ENCODE peak calls at places on chromosomes 13 and 19, in nine cellular contexts. One of them, this sample, is unnamed.

GRCh38 chr19:10574462-10574861 is 5.7 kb upstream of the CDKN2D start:
- DNase-seq in non-pigmented ciliary epithelial cell: no peak
- DNase-seq in stimulated activated effector memory CD8-positive, alpha-beta T cell treated with anti-CD3 and anti-CD28 coated beads, Interleukin-12 subunit alpha, Interleukin-12 subunit beta, amount 100 ng/mL, for 72 hours: no peak
- DNase-seq in fibroblast of villous mesenchyme: no peak
- DNase-seq in cortex of kidney: no peak
- DNase-seq in AG08396: no peak
- DNase-seq in foreskin fibroblast: no peak
- DNase-seq in T47D: no peak
- DNase-seq in T-helper 2 cell: no peak
- DNase-seq in this sample: no peak

GRCh38 chr19:32829345-32829896 is 40.1 kb downstream of the SLC7A9 start:
- DNase-seq in T47D: no peak
- DNase-seq in AG08396: no peak
- DNase-seq in non-pigmented ciliary epithelial cell: no peak
- DNase-seq in fibroblast of villous mesenchyme: no peak
- DNase-seq in foreskin fibroblast: no peak
- DNase-seq in stimulated activated effector memory CD8-positive, alpha-beta T cell treated with anti-CD3 and anti-CD28 coated beads, Interleukin-12 subunit alpha, Interleukin-12 subunit beta, amount 100 ng/mL, for 72 hours: no peak
- DNase-seq in T-helper 2 cell: no peak
- DNase-seq in cortex of kidney: no peak
- DNase-seq in this sample: no peak

GRCh38 chr13:99974939-99975561 is 3.5 kb upstream of the ZIC5 start:
- DNase-seq in AG08396: no peak
- DNase-seq in foreskin fibroblast: no peak
- DNase-seq in fibroblast of villous mesenchyme: no peak
- DNase-seq in stimulated activated effector memory CD8-positive, alpha-beta T cell treated with anti-CD3 and anti-CD28 coated beads, Interleukin-12 subunit alpha, Interleukin-12 subunit beta, amount 100 ng/mL, for 72 hours: no peak
- DNase-seq in cortex of kidney: no peak
- DNase-seq in T47D: no peak
- DNase-seq in non-pigmented ciliary epithelial cell: no peak
- DNase-seq in T-helper 2 cell: no peak
- DNase-seq in this sample: no peak

GRCh38 chr13:87123987-87124784 is 547.0 kb upstream of the SLITRK5 start:
- DNase-seq in cortex of kidney: no peak
- DNase-seq in AG08396: peak; percentile 65
- DNase-seq in fibroblast of villous mesenchyme: peak; percentile 95
- DNase-seq in foreskin fibroblast: peak; percentile 60
- DNase-seq in T47D: no peak
- DNase-seq in non-pigmented ciliary epithelial cell: peak; percentile 99
- DNase-seq in T-helper 2 cell: no peak
- DNase-seq in stimulated activated effector memory CD8-positive, alpha-beta T cell treated with anti-CD3 and anti-CD28 coated beads, Interleukin-12 subunit alpha, Interleukin-12 subunit beta, amount 100 ng/mL, for 72 hours: no peak
- DNase-seq in this sample: no peak

GRCh38 chr13:104954210-104954609 is 1581.3 kb downstream of the EFNB2 start:
- DNase-seq in foreskin fibroblast: peak; percentile 48
- DNase-seq in stimulated activated effector memory CD8-positive, alpha-beta T cell treated with anti-CD3 and anti-CD28 coated beads, Interleukin-12 subunit alpha, Interleukin-12 subunit beta, amount 100 ng/mL, for 72 hours: no peak
- DNase-seq in AG08396: no peak
- DNase-seq in non-pigmented ciliary epithelial cell: no peak
- DNase-seq in T-helper 2 cell: no peak
- DNase-seq in cortex of kidney: no peak
- DNase-seq in fibroblast of villous mesenchyme: peak; percentile 53
- DNase-seq in T47D: no peak
- DNase-seq in this sample: no peak

GRCh38 chr19:41599175-41599966 is 23.4 kb downstream of the CEACAM21 start:
- DNase-seq in non-pigmented ciliary epithelial cell: no peak
- DNase-seq in T-helper 2 cell: no peak
- DNase-seq in fibroblast of villous mesenchyme: no peak
- DNase-seq in stimulated activated effector memory CD8-positive, alpha-beta T cell treated with anti-CD3 and anti-CD28 coated beads, Interleukin-12 subunit alpha, Interleukin-12 subunit beta, amount 100 ng/mL, for 72 hours: no peak
- DNase-seq in AG08396: no peak
- DNase-seq in cortex of kidney: no peak
- DNase-seq in foreskin fibroblast: no peak
- DNase-seq in T47D: no peak
- DNase-seq in this sample: no peak

GRCh38 chr19:49210108-49210900 is 52.7 kb downstream of the TRPM4 start:
- DNase-seq in cortex of kidney: no peak
- DNase-seq in fibroblast of villous mesenchyme: no peak
- DNase-seq in AG08396: no peak
- DNase-seq in stimulated activated effector memory CD8-positive, alpha-beta T cell treated with anti-CD3 and anti-CD28 coated beads, Interleukin-12 subunit alpha, Interleukin-12 subunit beta, amount 100 ng/mL, for 72 hours: peak; percentile 25
- DNase-seq in T47D: no peak
- DNase-seq in T-helper 2 cell: no peak
- DNase-seq in non-pigmented ciliary epithelial cell: no peak
- DNase-seq in foreskin fibroblast: no peak
- DNase-seq in this sample: no peak

GRCh38 chr13:23754506-23754905 is 134.7 kb downstream of the MIPEP start:
- DNase-seq in AG08396: no peak
- DNase-seq in T47D: no peak
- DNase-seq in cortex of kidney: no peak
- DNase-seq in non-pigmented ciliary epithelial cell: no peak
- DNase-seq in T-helper 2 cell: no peak
- DNase-seq in foreskin fibroblast: no peak
- DNase-seq in stimulated activated effector memory CD8-positive, alpha-beta T cell treated with anti-CD3 and anti-CD28 coated beads, Interleukin-12 subunit alpha, Interleukin-12 subunit beta, amount 100 ng/mL, for 72 hours: no peak
- DNase-seq in fibroblast of villous mesenchyme: peak; percentile 47
- DNase-seq in this sample: no peak

GRCh38 chr13:38518328-38518727 is 168.5 kb upstream of the FREM2 start:
- DNase-seq in non-pigmented ciliary epithelial cell: no peak
- DNase-seq in fibroblast of villous mesenchyme: no peak
- DNase-seq in cortex of kidney: no peak
- DNase-seq in T47D: no peak
- DNase-seq in foreskin fibroblast: no peak
- DNase-seq in AG08396: no peak
- DNase-seq in T-helper 2 cell: no peak
- DNase-seq in stimulated activated effector memory CD8-positive, alpha-beta T cell treated with anti-CD3 and anti-CD28 coated beads, Interleukin-12 subunit alpha, Interleukin-12 subunit beta, amount 100 ng/mL, for 72 hours: no peak
- DNase-seq in this sample: no peak

GRCh38 chr13:83532809-83533208 is 349.5 kb downstream of the SLITRK1 start:
- DNase-seq in foreskin fibroblast: no peak
- DNase-seq in T-helper 2 cell: no peak
- DNase-seq in T47D: no peak
- DNase-seq in stimulated activated effector memory CD8-positive, alpha-beta T cell treated with anti-CD3 and anti-CD28 coated beads, Interleukin-12 subunit alpha, Interleukin-12 subunit beta, amount 100 ng/mL, for 72 hours: no peak
- DNase-seq in AG08396: no peak
- DNase-seq in fibroblast of villous mesenchyme: no peak
- DNase-seq in non-pigmented ciliary epithelial cell: no peak
- DNase-seq in cortex of kidney: no peak
- DNase-seq in this sample: no peak

GRCh38 chr13:101453784-101454201 is 1.3 kb downstream of the ITGBL1 start:
- DNase-seq in AG08396: no peak
- DNase-seq in T47D: peak; percentile 4
- DNase-seq in T-helper 2 cell: no peak
- DNase-seq in fibroblast of villous mesenchyme: no peak
- DNase-seq in stimulated activated effector memory CD8-positive, alpha-beta T cell treated with anti-CD3 and anti-CD28 coated beads, Interleukin-12 subunit alpha, Interleukin-12 subunit beta, amount 100 ng/mL, for 72 hours: no peak
- DNase-seq in foreskin fibroblast: no peak
- DNase-seq in cortex of kidney: no peak
- DNase-seq in non-pigmented ciliary epithelial cell: no peak
- DNase-seq in this sample: no peak

GRCh38 chr13:25848822-25849740 is 202.7 kb downstream of the SHISA2 start:
- DNase-seq in cortex of kidney: no peak
- DNase-seq in fibroblast of villous mesenchyme: no peak
- DNase-seq in stimulated activated effector memory CD8-positive, alpha-beta T cell treated with anti-CD3 and anti-CD28 coated beads, Interleukin-12 subunit alpha, Interleukin-12 subunit beta, amount 100 ng/mL, for 72 hours: no peak
- DNase-seq in AG08396: no peak
- DNase-seq in T-helper 2 cell: no peak
- DNase-seq in non-pigmented ciliary epithelial cell: no peak
- DNase-seq in foreskin fibroblast: no peak
- DNase-seq in T47D: no peak
- DNase-seq in this sample: no peak

GRCh38 chr13:35954207-35954560 is 177.0 kb downstream of the DCLK1 start:
- DNase-seq in AG08396: no peak
- DNase-seq in T47D: no peak
- DNase-seq in foreskin fibroblast: no peak
- DNase-seq in fibroblast of villous mesenchyme: no peak
- DNase-seq in cortex of kidney: no peak
- DNase-seq in stimulated activated effector memory CD8-positive, alpha-beta T cell treated with anti-CD3 and anti-CD28 coated beads, Interleukin-12 subunit alpha, Interleukin-12 subunit beta, amount 100 ng/mL, for 72 hours: no peak
- DNase-seq in T-helper 2 cell: no peak
- DNase-seq in non-pigmented ciliary epithelial cell: no peak
- DNase-seq in this sample: no peak

GRCh38 chr19:5805465-5806132 is 732 bp downstream of the NRTN start:
- DNase-seq in fibroblast of villous mesenchyme: peak; percentile 56
- DNase-seq in foreskin fibroblast: no peak
- DNase-seq in AG08396: peak; percentile 84
- DNase-seq in cortex of kidney: no peak
- DNase-seq in non-pigmented ciliary epithelial cell: no peak
- DNase-seq in T-helper 2 cell: peak; percentile 29
- DNase-seq in stimulated activated effector memory CD8-positive, alpha-beta T cell treated with anti-CD3 and anti-CD28 coated beads, Interleukin-12 subunit alpha, Interleukin-12 subunit beta, amount 100 ng/mL, for 72 hours: peak; percentile 38
- DNase-seq in T47D: peak; percentile 81
- DNase-seq in this sample: no peak

GRCh38 chr13:77358001-77358400 is 31.1 kb upstream of the MYCBP2 start:
- DNase-seq in T47D: no peak
- DNase-seq in AG08396: no peak
- DNase-seq in foreskin fibroblast: no peak
- DNase-seq in cortex of kidney: no peak
- DNase-seq in fibroblast of villous mesenchyme: no peak
- DNase-seq in non-pigmented ciliary epithelial cell: no peak
- DNase-seq in stimulated activated effector memory CD8-positive, alpha-beta T cell treated with anti-CD3 and anti-CD28 coated beads, Interleukin-12 subunit alpha, Interleukin-12 subunit beta, amount 100 ng/mL, for 72 hours: no peak
- DNase-seq in T-helper 2 cell: no peak
- DNase-seq in this sample: no peak

GRCh38 chr19:39087907-39088686 is 3.9 kb downstream of the ACP7 start:
- DNase-seq in T47D: no peak
- DNase-seq in non-pigmented ciliary epithelial cell: no peak
- DNase-seq in stimulated activated effector memory CD8-positive, alpha-beta T cell treated with anti-CD3 and anti-CD28 coated beads, Interleukin-12 subunit alpha, Interleukin-12 subunit beta, amount 100 ng/mL, for 72 hours: no peak
- DNase-seq in cortex of kidney: no peak
- DNase-seq in T-helper 2 cell: no peak
- DNase-seq in fibroblast of villous mesenchyme: no peak
- DNase-seq in foreskin fibroblast: no peak
- DNase-seq in AG08396: no peak
- DNase-seq in this sample: no peak

GRCh38 chr13:72586519-72586918 is 140.9 kb downstream of the MZT1 start:
- DNase-seq in cortex of kidney: no peak
- DNase-seq in fibroblast of villous mesenchyme: peak; percentile 1
- DNase-seq in stimulated activated effector memory CD8-positive, alpha-beta T cell treated with anti-CD3 and anti-CD28 coated beads, Interleukin-12 subunit alpha, Interleukin-12 subunit beta, amount 100 ng/mL, for 72 hours: no peak
- DNase-seq in foreskin fibroblast: no peak
- DNase-seq in AG08396: no peak
- DNase-seq in non-pigmented ciliary epithelial cell: peak; percentile 31
- DNase-seq in T47D: no peak
- DNase-seq in T-helper 2 cell: no peak
- DNase-seq in this sample: no peak

This sample was measured in occipital lobe.